ENCODE peak calls at places on chromosomes 3 and 15, in five cellular contexts. D is HepG2, L is IMR-90, Y is breast epithelium, W is pancreas. Z is an unnamed sample.

GRCh38 chr15:84648539-84648938 is 5.5 kb downstream of the WDR73 start:
- DNase-seq in D (no peak), L (no peak), Y (no peak), W (no peak), Z (no peak)

GRCh38 chr15:39936187-39936586 is 2.3 kb downstream of the EIF2AK4 start:
- DNase-seq in D (no peak), L (peak), Y (no peak), W (no peak), Z (no peak)

GRCh38 chr3:124322966-124323365 is 331.0 kb upstream of the ROPN1 start:
- DNase-seq in D (no peak), L (peak), Y (no peak), W (no peak), Z (no peak)

GRCh38 chr3:174767853-174768382 is 91.2 kb upstream of the NAALADL2 start:
- DNase-seq in D (no peak), L (peak), Y (no peak), W (no peak), Z (no peak)

GRCh38 chr3:81173514-81173913 is 587.9 kb downstream of the GBE1 start:
- DNase-seq in D (peak), L (no peak), Y (no peak), W (no peak), Z (no peak)

GRCh38 chr3:54773251-54773650 is 154.6 kb downstream of the LRTM1 start:
- DNase-seq in D (no peak), L (no peak), Y (no peak), W (no peak), Z (no peak)

GRCh38 chr3:40173291-40173710 is 136.2 kb upstream of the EIF1B start:
- DNase-seq in D (no peak), L (no peak), Y (no peak), W (no peak), Z (no peak)

GRCh38 chr3:67045711-67046465 is 47.8 kb downstream of the KBTBD8 start:
- DNase-seq in D (no peak), L (no peak), Y (no peak), W (no peak), Z (no peak)

GRCh38 chr3:134371542-134372324 is 2.5 kb downstream of the AMOTL2 start:
- DNase-seq in D (no peak), L (peak), Y (no peak), W (peak), Z (peak)

GRCh38 chr3:169965562-169965961 is 1.0 kb upstream of the SEC62 start:
- DNase-seq in D (no peak), L (no peak), Y (no peak), W (no peak), Z (no peak)

GRCh38 chr3:158352551-158352950 is 218.4 kb upstream of the MLF1 start:
- DNase-seq in D (no peak), L (no peak), Y (no peak), W (no peak), Z (peak)

GRCh38 chr15:31202953-31203352 is 101.4 kb upstream of the TRPM1 start:
- DNase-seq in D (no peak), L (no peak), Y (no peak), W (no peak), Z (no peak)

GRCh38 chr15:74037171-74038117 is 42.9 kb downstream of the PML start:
- DNase-seq in D (no peak), L (no peak), Y (no peak), W (peak), Z (no peak)

GRCh38 chr3:4744405-4745239 is 234.6 kb upstream of the BHLHE40 start:
- DNase-seq in D (peak), L (peak), Y (no peak), W (no peak), Z (peak)

GRCh38 chr15:96477227-96477626 is 146.7 kb downstream of the NR2F2 start:
- DNase-seq in D (no peak), L (no peak), Y (no peak), W (no peak), Z (no peak)

GRCh38 chr3:177237206-177237605 is 39.9 kb upstream of the TBL1XR1 start:
- DNase-seq in D (no peak), L (no peak), Y (no peak), W (no peak), Z (no peak)
- TF ChIP-seq CTCF in D (no peak), L (no peak), Y (no peak), W (no peak), Z (no peak)

GRCh38 chr15:50837256-50837770 is 71.2 kb upstream of the AP4E1 start:
- DNase-seq in D (no peak), L (no peak), Y (no peak), W (no peak), Z (no peak)

GRCh38 chr15:50840520-50840919 is 68.0 kb upstream of the AP4E1 start:
- DNase-seq in D (no peak), L (no peak), Y (no peak), W (no peak), Z (no peak)
- TF ChIP-seq CTCF in D (peak), L (no peak), Y (no peak), W (no peak), Z (no peak)

GRCh38 chr15:42385206-42385979 is 26.1 kb downstream of the CAPN3 start:
- DNase-seq in D (peak), L (peak), Y (no peak), W (no peak), Z (peak)
- TF ChIP-seq CTCF in D (peak), L (peak), Y (no peak), W (no peak), Z (no peak)

GRCh38 chr3:100732435-100732834 is 23.1 kb downstream of the TFG start:
- DNase-seq in D (no peak), L (no peak), Y (no peak), W (no peak), Z (no peak)

GRCh38 chr3:100740207-100740606 is 30.9 kb downstream of the TFG start:
- DNase-seq in D (no peak), L (no peak), Y (no peak), W (no peak), Z (no peak)

DNA sequence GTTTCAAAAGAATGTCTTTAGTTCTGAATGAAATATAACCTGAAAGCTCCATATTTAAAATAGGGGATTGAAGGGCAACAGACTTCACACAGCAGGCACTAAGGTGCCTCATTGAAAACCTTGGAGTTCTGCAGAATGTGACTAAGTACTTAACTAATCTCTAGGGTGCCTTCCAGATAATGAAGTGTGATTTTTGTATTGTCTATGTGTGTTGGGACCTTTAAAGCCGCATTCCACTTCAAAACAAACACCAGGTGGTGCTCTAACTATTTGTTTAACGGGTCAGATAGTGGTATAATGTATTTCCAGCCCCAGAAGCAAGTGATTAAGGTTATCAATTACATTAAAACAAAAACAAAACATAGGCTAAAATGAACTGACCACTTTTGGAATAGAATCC is 28.0 kb downstream of the TFG start:
- DNase-seq in D (no peak), L (peak), Y (no peak), W (no peak), Z (no peak)
- TF ChIP-seq CTCF in D (peak), L (peak), Y (no peak), W (no peak), Z (no peak)

GRCh38 chr3:179308006-179308405 is 14.8 kb upstream of the ZNF639 start:
- DNase-seq in D (no peak), L (peak), Y (no peak), W (no peak), Z (no peak)

GRCh38 chr3:179304605-179305004 is 18.2 kb upstream of the ZNF639 start:
- DNase-seq in D (no peak), L (no peak), Y (no peak), W (no peak), Z (no peak)

GRCh38 chr3:179309225-179310109 is 13.4 kb upstream of the ZNF639 start:
- DNase-seq in D (no peak), L (no peak), Y (no peak), W (no peak), Z (no peak)
- TF ChIP-seq CTCF in D (no peak), L (no peak), Y (no peak), W (no peak), Z (no peak)

Z was measured in lower leg skin.